ENCODE peak calls at places on chromosomes 4 and X, in four cellular contexts. C is cardiac muscle cell; G is GM23338; H is stimulated activated CD4-positive, alpha-beta T cell treated with anti-CD3 and anti-CD28 coated beads, Interleukin-4, amount 100 ng/mL, for 48 hours. T is an unnamed sample.

GRCh38 chr4:98416844-98417243 is 155.7 kb downstream of the RAP1GDS1 start:
- DNase-seq in C (no peak), G (no peak), H (no peak), T (no peak)

GRCh38 chr4:115234405-115235093 is 121.1 kb upstream of the NDST4 start:
- DNase-seq in C (peak), G (peak), H (no peak), T (no peak)

GRCh38 chrX:53223068-53223693 is 1.8 kb downstream of the KDM5C start:
- DNase-seq in C (peak), G (no peak), H (no peak), T (no peak)

GRCh38 chr4:65416875-65417274 is 253.4 kb downstream of the EPHA5 start:
- DNase-seq in C (no peak), G (peak), H (no peak), T (no peak)

GRCh38 chr4:73729534-73730165 is 10.7 kb upstream of the CXCL8 start:
- DNase-seq in C (peak), G (peak), H (no peak), T (no peak)

GRCh38 chrX:50088645-50089044 is 112.2 kb downstream of the AKAP4 start:
- DNase-seq in C (no peak), G (no peak), H (no peak), T (no peak)

GRCh38 chr4:27005512-27006246 is 145.0 kb downstream of the STIM2 start:
- DNase-seq in C (no peak), G (no peak), H (no peak), T (no peak)

GRCh38 chr4:84481879-84482245 is 17.2 kb downstream of the NKX6-1 start:
- DNase-seq in C (no peak), G (no peak), H (no peak), T (no peak)

GRCh38 chrX:45758319-45758718 is 557.6 kb upstream of the DIPK2B start:
- DNase-seq in C (no peak), G (no peak), H (no peak), T (no peak)

GRCh38 chr4:86218721-86219481 is 141.0 kb downstream of the MAPK10 start:
- DNase-seq in C (no peak), G (no peak), H (no peak), T (no peak)

GRCh38 chrX:72526534-72527508 is 45.8 kb downstream of the HDAC8 start:
- DNase-seq in C (no peak), G (no peak), H (no peak), T (no peak)

GRCh38 chrX:115650916-115651315 is 89.9 kb downstream of the PLS3 start:
- DNase-seq in C (peak), G (peak), H (no peak), T (no peak)

GRCh38 chr4:89482248-89482647 is 174.6 kb upstream of the GPRIN3 start:
- DNase-seq in C (peak), G (peak), H (no peak), T (no peak)

GRCh38 chrX:39476596-39476995 is 621.2 kb downstream of the BCOR start:
- DNase-seq in C (peak), G (no peak), H (no peak), T (no peak)

GRCh38 chr4:172698256-172698655 is 470.4 kb upstream of the GALNT7 start:
- DNase-seq in C (no peak), G (no peak), H (no peak), T (no peak)

GRCh38 chr4:168647976-168648375 is 151.1 kb downstream of the PALLD start:
- DNase-seq in C (no peak), G (no peak), H (no peak), T (no peak)

GRCh38 chrX:40543661-40544328 is 37.0 kb upstream of the ATP6AP2 start:
- DNase-seq in C (peak), G (peak), H (no peak), T (no peak)

GRCh38 chr4:127586922-127587571 is 45.7 kb upstream of the INTU start:
- DNase-seq in C (peak), G (peak), H (no peak), T (no peak)

GRCh38 chr4:145736241-145736831 is 56.4 kb downstream of the C4orf51 start:
- DNase-seq in C (peak), G (no peak), H (no peak), T (no peak)

GRCh38 chr4:139858436-139859225 is 193.0 kb downstream of the MGST2 start:
- DNase-seq in C (no peak), G (no peak), H (no peak), T (peak)

GRCh38 chr4:83708500-83709175 is 172.7 kb downstream of the GPAT3 start:
- DNase-seq in C (no peak), G (peak), H (no peak), T (no peak)

GRCh38 chr4:64251779-64252178 is 157.5 kb downstream of the TECRL start:
- DNase-seq in C (no peak), G (no peak), H (no peak), T (no peak)

GRCh38 chrX:151896734-151897474 is 15.8 kb upstream of the MAGEA4 start:
- DNase-seq in C (no peak), G (no peak), H (no peak), T (no peak)

GRCh38 chr4:57075353-57075752 is 34.8 kb downstream of the IGFBP7 start:
- DNase-seq in C (no peak), G (no peak), H (no peak), T (no peak)

GRCh38 chrX:43564953-43565352 is 91.1 kb upstream of the MAOA start:
- DNase-seq in C (no peak), G (no peak), H (no peak), T (no peak)

GRCh38 chrX:43702660-43703059 is 46.6 kb downstream of the MAOA start:
- DNase-seq in C (no peak), G (no peak), H (no peak), T (no peak)

GRCh38 chr4:2251073-2251794 is 9.3 kb upstream of the HAUS3 start:
- DNase-seq in C (no peak), G (no peak), H (no peak), T (peak)

GRCh38 chrX:150213481-150214030 is 149.6 kb upstream of the MAMLD1 start:
- DNase-seq in C (no peak), G (no peak), H (no peak), T (no peak)

GRCh38 chrX:40173662-40174593 is 76.2 kb upstream of the BCOR start:
- DNase-seq in C (peak), G (peak), H (peak), T (no peak)

GRCh38 chrX:13110427-13111324 is 66.3 kb upstream of the FAM9C start:
- DNase-seq in C (no peak), G (peak), H (no peak), T (no peak)

GRCh38 chr4:132651193-132651592 is 497.9 kb upstream of the PCDH10 start:
- DNase-seq in C (no peak), G (no peak), H (no peak), T (no peak)

GRCh38 chr4:8238061-8238511 is 31.5 kb upstream of the HTRA3 start:
- DNase-seq in C (no peak), G (no peak), H (no peak), T (no peak)

T was measured in GM12892.